ENCODE peak calls at places on chromosome 19, in seven cellular contexts. F is NCI-H774, Z is endothelial cell, I is dermis microvascular lymphatic vessel endothelial cell, R is NCI-H2029, B is type B pancreatic cell, J is MM.1S. U is an unnamed sample.

GRCh38 chr19:8107301-8107903 is 42.0 kb downstream of the FBN3 start:
- DNase-seq in F (no peak), Z (no peak), I (no peak), R (no peak), B (no peak), J (no peak), U (no peak)

GRCh38 chr19:36258028-36258875 is 43.3 kb downstream of the ZNF146 start:
- DNase-seq in F (no peak), Z (no peak), I (no peak), R (no peak), B (peak; percentile 63), J (no peak), U (no peak)

GRCh38 chr19:23823952-23824389 is 65.3 kb upstream of the ZNF681 start:
- DNase-seq in F (no peak), Z (peak; percentile 31), I (peak; percentile 14), R (peak; percentile 61), B (no peak), J (peak; percentile 89), U (no peak)

GRCh38 chr19:38898788-38899446 is 501 bp downstream of the SIRT2 start:
- DNase-seq in F (no peak), Z (no peak), I (no peak), R (no peak), B (no peak), J (no peak), U (no peak)

GRCh38 chr19:56109216-56109615 is 11.9 kb downstream of the ZNF787 start:
- DNase-seq in F (no peak), Z (no peak), I (no peak), R (no peak), B (no peak), J (no peak), U (no peak)

GRCh38 chr19:17841810-17842662 is 5.7 kb downstream of the JAK3 start:
- DNase-seq in F (peak; percentile 88), Z (peak; percentile 88), I (peak; percentile 25), R (peak; percentile 90), B (peak; percentile 92), J (no peak), U (no peak)

GRCh38 chr19:49570997-49571676 is 9.2 kb downstream of the NOSIP start:
- DNase-seq in F (no peak), Z (no peak), I (peak; percentile 78), R (no peak), B (no peak), J (peak; percentile 50), U (no peak)

GRCh38 chr19:45153339-45154063 is 7.3 kb downstream of the NKPD1 start:
- DNase-seq in F (no peak), Z (peak; percentile 71), I (no peak), R (peak; percentile 23), B (no peak), J (no peak), U (peak; percentile 45)

GRCh38 chr19:35205733-35206323 is 22.7 kb downstream of the FAM187B start:
- DNase-seq in F (no peak), Z (no peak), I (no peak), R (no peak), B (no peak), J (peak; percentile 21), U (no peak)

GRCh38 chr19:39819786-39820185 is 14.2 kb downstream of the DYRK1B start:
- DNase-seq in F (no peak), Z (no peak), I (no peak), R (no peak), B (no peak), J (no peak), U (no peak)

GRCh38 chr19:18399008-18399407 is 1.6 kb upstream of the LRRC25 start:
- DNase-seq in F (no peak), Z (no peak), I (peak; percentile 44), R (no peak), B (no peak), J (no peak), U (no peak)

GRCh38 chr19:53657778-53658177 is 26.0 kb downstream of the DPRX start:
- DNase-seq in F (no peak), Z (no peak), I (no peak), R (no peak), B (no peak), J (no peak), U (no peak)

GRCh38 chr19:55703790-55704215 is 28.8 kb downstream of the EPN1 start:
- DNase-seq in F (no peak), Z (peak; percentile 60), I (no peak), R (no peak), B (no peak), J (no peak), U (no peak)

GRCh38 chr19:18760440-18761383 is 30.4 kb downstream of the COMP start:
- DNase-seq in F (no peak), Z (no peak), I (no peak), R (no peak), B (no peak), J (no peak), U (no peak)

GRCh38 chr19:15177269-15178116 is 23.3 kb downstream of the NOTCH3 start:
- DNase-seq in F (peak; percentile 74), Z (peak; percentile 92), I (peak; percentile 47), R (peak; percentile 68), B (peak; percentile 89), J (peak; percentile 83), U (peak; percentile 73)

GRCh38 chr19:4686700-4687099 is 16.6 kb upstream of the MYDGF start:
- DNase-seq in F (no peak), Z (no peak), I (no peak), R (no peak), B (no peak), J (no peak), U (no peak)

GRCh38 chr19:18437481-18438330 is at the start of gene ISYNA1:
- DNase-seq in F (peak; percentile 23), Z (peak; percentile 65), I (no peak), R (peak; percentile 28), B (no peak), J (no peak), U (no peak)

GRCh38 chr19:35264281-35265125 is 4.3 kb upstream of the USF2 start:
- DNase-seq in F (no peak), Z (no peak), I (no peak), R (no peak), B (peak; percentile 43), J (no peak), U (no peak)

GRCh38 chr19:45767410-45767880 is 1.6 kb downstream of the SIX5 start:
- DNase-seq in F (no peak), Z (peak; percentile 56), I (no peak), R (peak; percentile 66), B (peak; percentile 82), J (no peak), U (no peak)

GRCh38 chr19:48194041-48194871 is 23.8 kb downstream of the ZSWIM9 start:
- DNase-seq in F (no peak), Z (peak; percentile 33), I (no peak), R (no peak), B (no peak), J (no peak), U (peak; percentile 47)

GRCh38 chr19:45676851-45677263 is 8.8 kb downstream of the GIPR start:
- DNase-seq in F (no peak), Z (no peak), I (no peak), R (no peak), B (no peak), J (no peak), U (peak; percentile 57)

GRCh38 chr19:1076951-1077350 is 10.0 kb downstream of the ARHGAP45 start:
- DNase-seq in F (no peak), Z (no peak), I (no peak), R (peak; percentile 82), B (no peak), J (peak; percentile 98), U (peak; percentile 96)

GRCh38 chr19:3798137-3798536 is 12.0 kb upstream of the MATK start:
- DNase-seq in F (no peak), Z (no peak), I (no peak), R (no peak), B (no peak), J (no peak), U (no peak)

GRCh38 chr19:33905937-33906577 is 109.4 kb downstream of the KCTD15 start:
- DNase-seq in F (no peak), Z (peak; percentile 84), I (no peak), R (no peak), B (peak; percentile 78), J (no peak), U (no peak)

GRCh38 chr19:38877781-38878574 is at the start of gene RINL:
- DNase-seq in F (peak; percentile 94), Z (peak; percentile 23), I (no peak), R (peak; percentile 79), B (no peak), J (peak; percentile 88), U (peak; percentile 83)

GRCh38 chr19:32421589-32422361 is 16.2 kb downstream of the DPY19L3 start:
- DNase-seq in F (no peak), Z (no peak), I (no peak), R (no peak), B (no peak), J (no peak), U (no peak)

GRCh38 chr19:2949939-2950285 is 5.1 kb upstream of the ZNF77 start:
- DNase-seq in F (no peak), Z (peak; percentile 82), I (peak; percentile 74), R (no peak), B (no peak), J (no peak), U (no peak)

GRCh38 chr19:52335768-52336116 is 301 bp upstream of the ZNF610 start:
- DNase-seq in F (no peak), Z (no peak), I (no peak), R (no peak), B (no peak), J (no peak), U (no peak)

GRCh38 chr19:50780753-50781480 is 9.3 kb upstream of the ACP4 start:
- DNase-seq in F (no peak), Z (no peak), I (no peak), R (no peak), B (no peak), J (no peak), U (no peak)

GRCh38 chr19:34502582-34503545 is 21.3 kb downstream of the WTIP start:
- DNase-seq in F (no peak), Z (no peak), I (no peak), R (no peak), B (no peak), J (no peak), U (no peak)

GRCh38 chr19:45590300-45591003 is 5.8 kb upstream of the OPA3 start:
- DNase-seq in F (no peak), Z (no peak), I (no peak), R (no peak), B (no peak), J (no peak), U (no peak)

GRCh38 chr19:11624064-11624463 is 26.8 kb downstream of the ZNF627 start:
- DNase-seq in F (no peak), Z (no peak), I (no peak), R (no peak), B (no peak), J (no peak), U (no peak)

GRCh38 chr19:29410974-29411615 is 114.7 kb upstream of the VSTM2B start:
- DNase-seq in F (no peak), Z (no peak), I (no peak), R (no peak), B (no peak), J (no peak), U (no peak)

GRCh38 chr19:58474291-58474996 is 1.7 kb upstream of the ZNF446 start:
- DNase-seq in F (no peak), Z (no peak), I (no peak), R (no peak), B (no peak), J (no peak), U (no peak)

GRCh38 chr19:46613525-46613924 is 11.4 kb downstream of the PTGIR start:
- DNase-seq in F (no peak), Z (no peak), I (no peak), R (no peak), B (no peak), J (no peak), U (no peak)

U was measured in GM12892.